ENCODE peak calls at places on chromosomes 5 and 9, in four cellular contexts. V is psoas muscle, Q is lung, S is mucosa of descending colon. X is an unnamed sample.

GRCh38 chr9:111027798-111028197 is 10.5 kb downstream of the LPAR1 start:
- DNase-seq in S (no peak), V (no peak), Q (no peak), X (no peak)

GRCh38 chr5:153543288-153543687 is 52.8 kb downstream of the GRIA1 start:
- DNase-seq in S (no peak), V (no peak), Q (no peak), X (no peak)

GRCh38 chr9:132663120-132663519 is 6.7 kb downstream of the DDX31 start:
- DNase-seq in S (no peak), Q (no peak), V (no peak), X (no peak)

GRCh38 chr5:164255598-164256213 is 750.3 kb downstream of the MAT2B start:
- DNase-seq in S (no peak), Q (no peak), V (no peak), X (no peak)

GRCh38 chr5:68962632-68963484 is 131.0 kb upstream of the SLC30A5 start:
- DNase-seq in Q (peak), V (peak), S (no peak), X (no peak)

GRCh38 chr5:154761062-154761740 is 6.0 kb downstream of the LARP1 start:
- DNase-seq in V (no peak), S (no peak), Q (no peak), X (no peak)

GRCh38 chr5:60540855-60541805 is 158.8 kb downstream of the DEPDC1B start:
- DNase-seq in V (no peak), S (no peak), Q (no peak), X (no peak)

GRCh38 chr9:34197280-34197679 is 18.4 kb downstream of the UBAP1 start:
- DNase-seq in S (no peak), Q (no peak), V (no peak), X (no peak)

GRCh38 chr5:135671052-135671451 is 92.3 kb upstream of the CXCL14 start:
- DNase-seq in V (no peak), S (no peak), Q (peak), X (no peak)

GRCh38 chr9:134549336-134549735 is 92.3 kb upstream of the COL5A1 start:
- DNase-seq in V (peak), S (peak), Q (no peak), X (no peak)

GRCh38 chr5:112614986-112615385 is 122.7 kb upstream of the APC start:
- DNase-seq in V (no peak), S (no peak), Q (no peak), X (no peak)

GRCh38 chr5:8057764-8058163 is 188.8 kb downstream of the MTRR start:
- DNase-seq in S (no peak), Q (no peak), V (no peak), X (no peak)

GRCh38 chr9:128892223-128892892 is 10.4 kb downstream of the LRRC8A start:
- DNase-seq in S (peak), Q (peak), V (peak), X (no peak)

GRCh38 chr9:3980212-3980611 is 319.7 kb downstream of the GLIS3 start:
- DNase-seq in Q (no peak), S (no peak), V (no peak), X (no peak)

GRCh38 chr5:35087971-35088370 is 40.2 kb upstream of the AGXT2 start:
- DNase-seq in S (no peak), Q (no peak), V (no peak), X (no peak)

GRCh38 chr5:113054899-113055298 is 78.3 kb downstream of the DCP2 start:
- DNase-seq in V (no peak), S (no peak), Q (no peak), X (no peak)

GRCh38 chr5:96331210-96331609 is 101.8 kb downstream of the PCSK1 start:
- DNase-seq in S (no peak), V (no peak), Q (no peak), X (no peak)

GRCh38 chr9:129412814-129413536 is 207.9 kb downstream of the C9orf50 start:
- DNase-seq in V (peak), S (no peak), Q (peak), X (peak)

GRCh38 chr9:99104459-99105151 is at the start of gene TGFBR1:
- DNase-seq in S (peak), Q (peak), V (peak), X (peak)

GRCh38 chr5:35012796-35013195 is 35.0 kb downstream of the AGXT2 start:
- DNase-seq in Q (peak), S (no peak), V (peak), X (no peak)

GRCh38 chr5:163770625-163771024 is 265.2 kb downstream of the MAT2B start:
- DNase-seq in S (no peak), V (no peak), Q (no peak), X (no peak)

GRCh38 chr5:115100556-115100955 is 69.2 kb downstream of the TRIM36 start:
- DNase-seq in Q (no peak), S (no peak), V (no peak), X (no peak)

GRCh38 chr5:91499943-91500531 is 116.9 kb upstream of the ARRDC3 start:
- DNase-seq in Q (no peak), S (no peak), V (no peak), X (peak)

GRCh38 chr9:5799314-5799713 is 33.6 kb downstream of the ERMP1 start:
- DNase-seq in V (no peak), S (no peak), Q (no peak), X (peak)
- H3K4me3 ChIP-seq in V (no peak), S (no peak), Q (peak), X (no peak)

DNA sequence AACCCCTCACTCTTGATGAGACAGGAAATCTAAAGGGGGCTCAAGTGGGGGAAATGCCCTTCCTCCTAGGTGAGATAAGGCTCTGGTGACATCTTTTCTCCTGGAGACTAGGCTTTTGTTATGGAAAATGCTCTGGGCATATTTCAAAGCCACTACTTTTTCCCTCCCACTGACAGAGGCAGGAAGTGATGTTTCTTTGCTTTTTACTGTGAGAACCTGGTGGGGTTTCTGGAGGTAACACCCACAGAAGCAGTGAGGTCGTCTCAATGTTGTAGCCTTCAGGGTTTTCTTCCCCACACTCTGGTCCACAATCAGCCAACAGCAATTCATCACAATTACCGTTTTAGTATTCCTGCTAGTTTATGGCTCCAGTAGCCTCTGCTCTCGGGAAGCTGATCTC is 41.4 kb upstream of the FAM240B start:
- DNase-seq in Q (no peak), V (no peak), S (no peak), X (no peak)
- H3K4me3 ChIP-seq in Q (no peak), V (no peak), S (no peak), X (no peak)

GRCh38 chr9:35198191-35198590 is 36.4 kb downstream of the UNC13B start:
- DNase-seq in S (no peak), Q (no peak), V (no peak), X (no peak)

DNA sequence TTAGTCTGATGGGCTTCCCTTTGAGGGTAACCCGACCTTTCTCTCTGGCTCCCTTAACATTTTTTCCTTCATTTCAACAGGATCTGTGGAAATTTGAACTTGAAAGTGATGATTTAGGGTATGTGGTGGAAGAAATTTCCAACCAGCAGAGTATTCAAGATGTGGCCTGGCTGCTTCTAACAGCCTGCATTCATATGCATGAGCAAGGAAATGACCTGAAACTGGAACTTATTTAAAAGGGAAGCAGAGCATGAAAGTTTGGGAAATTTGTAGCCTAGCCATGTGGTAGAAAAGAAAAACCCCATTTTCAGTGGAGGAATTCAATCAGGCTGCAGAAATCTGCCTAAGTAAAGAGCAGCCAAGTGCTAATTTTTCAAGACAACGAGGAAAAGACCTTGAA is 41.7 kb downstream of the UNC13B start:
- DNase-seq in S (no peak), V (no peak), Q (no peak), X (no peak)
- H3K4me3 ChIP-seq in S (no peak), V (no peak), Q (no peak), X (no peak)

DNA sequence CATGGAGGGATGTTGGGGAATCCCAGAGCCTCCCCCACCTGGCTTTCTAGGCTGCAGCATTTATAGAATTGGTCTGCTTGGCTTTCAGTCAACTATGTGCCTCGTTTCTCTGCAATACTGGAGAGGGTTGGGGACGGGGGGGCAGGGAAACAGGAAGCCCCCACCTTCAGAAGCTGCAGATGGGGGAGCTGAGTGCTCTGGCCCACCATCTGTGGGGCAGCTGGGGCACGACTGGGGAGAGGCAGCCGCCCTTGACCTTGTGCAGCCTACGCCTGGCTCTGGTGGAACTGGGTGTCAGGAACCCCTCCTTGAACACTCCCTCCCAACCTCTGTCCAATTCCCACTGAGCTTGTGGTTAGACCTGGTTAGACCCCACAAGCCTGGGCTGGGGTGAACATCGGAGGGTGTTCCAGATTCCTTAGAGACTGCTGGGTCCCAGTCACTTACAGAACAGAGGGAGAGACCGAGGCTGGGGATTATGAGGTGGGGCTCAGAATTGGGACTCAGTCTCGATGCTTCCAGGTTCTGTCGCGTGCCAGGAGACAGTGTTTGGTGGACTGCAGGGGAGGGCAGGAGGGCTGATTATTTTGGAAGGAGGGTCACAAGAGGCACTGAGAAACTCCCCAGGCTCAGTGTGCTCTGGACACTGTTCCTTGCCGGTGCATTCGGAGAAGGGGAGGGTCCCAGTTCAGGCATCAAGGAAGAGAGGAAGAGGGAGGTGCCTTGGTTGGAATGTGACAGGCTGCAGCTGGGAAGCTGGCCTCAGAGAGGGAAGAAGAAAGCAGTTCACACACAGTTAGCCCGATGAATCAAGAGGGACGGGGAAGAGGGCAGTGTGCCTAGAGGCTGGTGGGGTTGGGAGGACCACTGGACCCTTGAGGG is 25.6 kb downstream of the COL27A1 start:
- DNase-seq in Q (no peak), V (no peak), S (no peak), X (no peak)
- H3K4me3 ChIP-seq in Q (no peak), V (no peak), S (no peak), X (no peak)

GRCh38 chr5:172748341-172748843 is 22.6 kb downstream of the DUSP1 start:
- DNase-seq in Q (no peak), S (peak), V (peak), X (no peak)
- H3K4me3 ChIP-seq in Q (no peak), S (no peak), V (no peak), X (no peak)

DNA sequence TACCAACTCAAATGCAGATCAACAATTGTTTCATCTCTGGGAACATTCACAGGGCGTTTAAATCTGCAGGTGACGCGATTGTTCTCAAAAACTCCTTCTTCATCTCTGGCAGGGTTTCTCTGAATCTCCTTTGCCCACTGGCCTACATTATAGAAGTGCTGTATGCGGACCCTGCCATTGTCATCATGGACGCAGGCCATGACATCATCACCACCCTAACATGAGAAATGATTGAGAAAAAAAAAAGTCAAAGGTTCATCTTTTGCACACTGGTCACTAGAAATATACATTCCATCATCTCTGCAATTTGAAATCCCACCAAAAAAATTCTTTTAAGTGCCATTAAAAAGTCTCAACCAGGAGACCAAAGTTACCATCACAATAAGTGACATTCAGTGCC is 21.6 kb upstream of the TMEM245 start:
- DNase-seq in Q (no peak), S (no peak), V (no peak), X (no peak)
- H3K4me3 ChIP-seq in Q (no peak), S (no peak), V (no peak), X (no peak)

GRCh38 chr5:116660929-116661328 is 86.3 kb upstream of the SEMA6A start:
- DNase-seq in V (no peak), Q (no peak), S (no peak), X (no peak)
- H3K4me3 ChIP-seq in V (no peak), Q (no peak), S (no peak), X (no peak)

GRCh38 chr9:72680593-72681317 is 159.3 kb downstream of the TMC1 start:
- DNase-seq in Q (no peak), V (no peak), S (no peak), X (no peak)
- H3K4me3 ChIP-seq in Q (no peak), V (no peak), S (no peak), X (no peak)

DNA sequence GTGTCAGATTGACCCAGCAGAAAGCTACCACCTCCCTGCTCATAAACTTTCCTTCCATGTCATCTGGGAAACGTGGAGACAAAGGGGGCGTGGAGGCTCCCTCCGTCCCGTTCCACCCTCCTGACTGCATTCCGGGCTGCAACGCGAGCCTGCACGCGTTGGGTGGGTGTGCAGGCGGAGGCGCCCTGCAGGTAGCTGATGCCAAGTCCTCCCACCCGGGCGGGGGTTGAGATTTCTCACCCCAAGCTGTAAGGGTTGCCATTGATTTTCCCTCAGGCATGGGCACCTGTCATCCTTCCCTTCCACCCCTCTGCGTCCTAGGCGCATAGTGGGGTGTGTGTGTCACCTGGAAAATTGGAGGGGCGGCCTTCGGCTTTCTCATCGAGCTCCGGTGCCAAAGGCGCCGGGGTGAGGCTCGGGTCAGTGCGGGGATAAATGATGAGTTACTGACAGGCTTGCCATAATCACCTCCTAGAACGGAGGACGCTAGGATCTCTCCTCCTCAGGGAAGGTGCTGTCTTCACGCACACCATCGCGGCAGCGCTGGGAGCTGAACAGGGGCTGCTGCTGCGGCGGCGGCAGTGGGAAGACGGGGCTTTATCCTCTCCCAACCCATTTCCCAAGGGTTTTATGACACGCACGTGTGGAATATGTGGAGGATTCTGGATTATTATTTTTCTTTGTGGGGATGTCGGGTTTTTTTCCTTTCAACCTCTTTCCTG is 934 bp downstream of the PLPPR1 start:
- DNase-seq in Q (no peak), S (peak), V (no peak), X (no peak)
- H3K4me3 ChIP-seq in Q (no peak), S (no peak), V (peak), X (peak)

X was measured in Jurkat, Clone E6-1.